ENCODE peak calls at places on chromosome 10, in nine cellular contexts. O, F, M, X, K, Y, G, Q and C are unnamed samples.

GRCh38 chr10:102616071-102616770 is 28.1 kb upstream of the TRIM8 start:
- DNase-seq in O (peak), F (no peak), M (no peak), X (no peak), K (no peak), Y (no peak), G (no peak), Q (peak), C (peak)

GRCh38 chr10:6141296-6142151 is 52.7 kb downstream of the RBM17 start:
- DNase-seq in O (peak), F (no peak), M (no peak), X (peak), K (no peak), Y (peak), G (peak), Q (no peak), C (no peak)

GRCh38 chr10:47137311-47137851 is 162.6 kb upstream of the GDF10 start:
- DNase-seq in O (peak), F (no peak), M (no peak), X (no peak), K (no peak), Y (no peak), G (no peak), Q (no peak), C (no peak)

GRCh38 chr10:101934911-101935310 is 91.3 kb upstream of the KCNIP2 start:
- DNase-seq in O (no peak), F (no peak), M (no peak), X (no peak), K (no peak), Y (no peak), G (no peak), Q (no peak), C (no peak)

GRCh38 chr10:119209736-119210355 is 2.5 kb downstream of the GRK5 start:
- DNase-seq in O (no peak), F (no peak), M (no peak), X (no peak), K (no peak), Y (no peak), G (no peak), Q (no peak), C (no peak)

GRCh38 chr10:2978111-2978510 is 89.2 kb upstream of the PFKP start:
- DNase-seq in O (peak), F (no peak), M (no peak), X (no peak), K (peak), Y (peak), G (peak), Q (peak), C (no peak)

GRCh38 chr10:78736926-78737618 is 331.7 kb upstream of the ZMIZ1 start:
- DNase-seq in O (no peak), F (peak), M (peak), X (peak), K (no peak), Y (no peak), G (no peak), Q (no peak), C (no peak)

GRCh38 chr10:27741173-27742091 is 4.2 kb downstream of the MKX start:
- DNase-seq in O (no peak), F (no peak), M (no peak), X (no peak), K (no peak), Y (no peak), G (peak), Q (no peak), C (no peak)

GRCh38 chr10:5518143-5518542 is 6.6 kb upstream of the CALML3 start:
- DNase-seq in O (no peak), F (peak), M (peak), X (peak), K (no peak), Y (no peak), G (no peak), Q (peak), C (no peak)

GRCh38 chr10:11756766-11757315 is 14.7 kb downstream of the ECHDC3 start:
- DNase-seq in O (no peak), F (no peak), M (peak), X (no peak), K (no peak), Y (no peak), G (no peak), Q (no peak), C (no peak)

GRCh38 chr10:91536101-91536500 is 96.8 kb downstream of the PPP1R3C start:
- DNase-seq in O (peak), F (no peak), M (no peak), X (no peak), K (no peak), Y (no peak), G (no peak), Q (no peak), C (no peak)

GRCh38 chr10:19952611-19953010 is 136.4 kb downstream of the PLXDC2 start:
- DNase-seq in O (no peak), F (no peak), M (no peak), X (no peak), K (no peak), Y (no peak), G (no peak), Q (no peak), C (no peak)

GRCh38 chr10:624605-625334 is 64.7 kb downstream of the DIP2C start:
- DNase-seq in O (peak), F (no peak), M (peak), X (no peak), K (peak), Y (no peak), G (peak), Q (no peak), C (peak)

GRCh38 chr10:72162978-72163377 is 52.8 kb upstream of the ANAPC16 start:
- DNase-seq in O (peak), F (no peak), M (no peak), X (no peak), K (no peak), Y (peak), G (no peak), Q (no peak), C (no peak)

GRCh38 chr10:2122431-2123124 is 385.3 kb upstream of the ADARB2 start:
- DNase-seq in O (no peak), F (no peak), M (no peak), X (no peak), K (no peak), Y (no peak), G (no peak), Q (no peak), C (no peak)

GRCh38 chr10:51800725-51801455 is 101.5 kb upstream of the CSTF2T start:
- DNase-seq in O (no peak), F (no peak), M (no peak), X (no peak), K (no peak), Y (no peak), G (no peak), Q (no peak), C (no peak)

GRCh38 chr10:75201793-75202307 is 8.7 kb upstream of the VDAC2 start:
- DNase-seq in O (no peak), F (no peak), M (peak), X (peak), K (no peak), Y (no peak), G (no peak), Q (peak), C (no peak)

GRCh38 chr10:109348324-109348723 is 575.0 kb downstream of the XPNPEP1 start:
- DNase-seq in O (peak), F (no peak), M (no peak), X (no peak), K (no peak), Y (no peak), G (no peak), Q (no peak), C (no peak)

GRCh38 chr10:117186832-117187615 is 10.3 kb upstream of the KCNK18 start:
- DNase-seq in O (peak), F (no peak), M (no peak), X (no peak), K (no peak), Y (no peak), G (no peak), Q (no peak), C (no peak)

GRCh38 chr10:4023997-4024396 is 239.0 kb upstream of the KLF6 start:
- DNase-seq in O (no peak), F (no peak), M (peak), X (no peak), K (no peak), Y (no peak), G (no peak), Q (no peak), C (no peak)

GRCh38 chr10:51789903-51790302 is 90.5 kb upstream of the CSTF2T start:
- DNase-seq in O (no peak), F (no peak), M (no peak), X (no peak), K (no peak), Y (no peak), G (no peak), Q (no peak), C (no peak)

GRCh38 chr10:25633542-25633941 is 300.5 kb upstream of the MYO3A start:
- DNase-seq in O (no peak), F (no peak), M (no peak), X (no peak), K (no peak), Y (no peak), G (no peak), Q (no peak), C (no peak)

GRCh38 chr10:3067045-3067858 is at the start of gene PFKP:
- DNase-seq in O (no peak), F (no peak), M (peak), X (no peak), K (no peak), Y (no peak), G (peak), Q (peak), C (no peak)

GRCh38 chr10:110353244-110354119 is 48.8 kb upstream of the SMNDC1 start:
- DNase-seq in O (peak), F (no peak), M (no peak), X (no peak), K (peak), Y (no peak), G (peak), Q (no peak), C (no peak)

GRCh38 chr10:11677480-11677879 is 64.7 kb upstream of the ECHDC3 start:
- DNase-seq in O (no peak), F (no peak), M (no peak), X (no peak), K (no peak), Y (no peak), G (no peak), Q (no peak), C (no peak)

GRCh38 chr10:7045891-7046599 is 364.8 kb downstream of the SFMBT2 start:
- DNase-seq in O (no peak), F (no peak), M (no peak), X (no peak), K (no peak), Y (peak), G (no peak), Q (peak), C (no peak)

GRCh38 chr10:98268694-98269386 is 846 bp upstream of the LOXL4 start:
- DNase-seq in O (no peak), F (no peak), M (peak), X (peak), K (no peak), Y (no peak), G (no peak), Q (no peak), C (peak)

GRCh38 chr10:21807162-21807561 is 196.4 kb downstream of the DNAJC1 start:
- DNase-seq in O (no peak), F (no peak), M (no peak), X (no peak), K (no peak), Y (no peak), G (peak), Q (no peak), C (no peak)

GRCh38 chr10:98106531-98106930 is 27.9 kb upstream of the R3HCC1L start:
- DNase-seq in O (no peak), F (no peak), M (no peak), X (no peak), K (no peak), Y (no peak), G (no peak), Q (no peak), C (no peak)

GRCh38 chr10:129968937-129969527 is 5.0 kb upstream of the EBF3 start:
- DNase-seq in O (peak), F (peak), M (no peak), X (peak), K (no peak), Y (no peak), G (peak), Q (peak), C (peak)

GRCh38 chr10:86162696-86163400 is 203.7 kb downstream of the GRID1 start:
- DNase-seq in O (no peak), F (no peak), M (peak), X (peak), K (no peak), Y (no peak), G (no peak), Q (no peak), C (no peak)

GRCh38 chr10:60901561-60902235 is 42.3 kb downstream of the RHOBTB1 start:
- DNase-seq in O (no peak), F (no peak), M (no peak), X (no peak), K (no peak), Y (no peak), G (no peak), Q (no peak), C (peak)

DNA sequence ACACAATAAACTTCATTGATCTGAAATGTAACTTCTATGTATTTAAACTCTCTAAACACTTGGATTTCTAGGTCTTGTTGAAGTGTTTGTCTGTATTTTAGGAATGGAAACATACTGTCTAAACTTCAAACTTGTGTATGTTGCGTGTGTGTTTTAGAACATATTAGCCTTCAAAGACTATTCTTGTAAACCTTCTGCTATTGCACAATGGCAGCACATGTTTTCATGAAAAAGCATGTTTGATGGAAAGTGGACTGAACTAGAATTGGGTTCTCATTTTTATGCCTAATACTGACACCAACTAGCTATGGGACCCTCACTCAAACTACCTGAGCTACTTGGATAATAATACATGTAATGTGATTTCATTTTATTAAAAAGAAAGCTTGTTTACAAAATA is 592.6 kb downstream of the IPMK start:
- DNase-seq in O (no peak), F (no peak), M (no peak), X (no peak), K (no peak), Y (no peak), G (no peak), Q (no peak), C (no peak)
- H3K4me3 ChIP-seq in O (no peak), F (no peak), M (no peak), X (no peak), K (no peak), Y (no peak), G (no peak), Q (no peak), C (no peak)

DNA sequence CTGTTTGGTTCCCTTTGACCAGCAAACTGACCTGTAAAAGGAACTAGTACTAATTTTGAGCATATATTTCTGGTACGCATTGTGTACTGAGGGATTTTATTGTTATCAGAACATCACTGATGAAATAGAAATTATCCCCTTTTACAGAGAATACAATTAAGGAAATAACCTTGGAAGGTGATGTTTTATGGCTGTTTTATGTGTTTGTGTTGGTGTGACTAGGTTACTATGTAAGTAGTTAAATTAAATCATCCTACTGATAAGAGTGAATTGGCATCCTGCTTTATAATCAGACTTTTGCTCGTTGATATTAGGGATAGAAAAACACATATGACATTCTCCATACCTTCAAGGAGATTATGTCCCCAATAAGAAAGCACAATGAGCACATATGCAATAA is 596.6 kb downstream of the SORCS3 start:
- DNase-seq in O (no peak), F (no peak), M (no peak), X (no peak), K (no peak), Y (no peak), G (no peak), Q (peak), C (no peak)
- H3K4me3 ChIP-seq in O (no peak), F (no peak), M (no peak), X (no peak), K (no peak), Y (no peak), G (no peak), Q (no peak), C (no peak)

GRCh38 chr10:113867904-113868303 is 13.4 kb downstream of the NHLRC2 start:
- DNase-seq in O (no peak), F (no peak), M (no peak), X (no peak), K (no peak), Y (no peak), G (no peak), Q (no peak), C (no peak)
- H3K4me3 ChIP-seq in O (no peak), F (no peak), M (no peak), X (no peak), K (no peak), Y (no peak), G (no peak), Q (no peak), C (no peak)

DNA sequence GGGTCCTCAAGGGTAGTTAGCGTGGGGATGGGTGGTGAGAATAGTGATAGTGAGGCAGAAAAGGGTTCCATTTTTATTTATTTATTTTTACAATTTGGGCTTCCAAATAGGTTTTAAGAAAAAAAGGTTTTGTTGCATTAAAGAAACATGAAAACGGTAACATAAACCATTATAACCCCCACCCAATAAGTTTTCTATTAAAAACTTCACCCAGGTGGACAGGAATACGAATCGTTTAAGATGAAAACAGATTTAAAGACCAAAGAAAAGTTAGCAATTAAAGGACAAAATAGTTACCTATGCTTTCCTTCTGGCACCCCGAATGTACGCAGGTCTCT is 78.7 kb downstream of the ZFAND4 start:
- DNase-seq in O (no peak), F (no peak), M (no peak), X (no peak), K (no peak), Y (no peak), G (no peak), Q (no peak), C (no peak)
- H3K4me3 ChIP-seq in O (peak), F (peak), M (peak), X (peak), K (peak), Y (peak), G (peak), Q (peak), C (peak)

GRCh38 chr10:9289811-9290210 is 1235.3 kb downstream of the GATA3 start:
- DNase-seq in O (no peak), F (no peak), M (no peak), X (no peak), K (no peak), Y (no peak), G (no peak), Q (no peak), C (no peak)

DNA sequence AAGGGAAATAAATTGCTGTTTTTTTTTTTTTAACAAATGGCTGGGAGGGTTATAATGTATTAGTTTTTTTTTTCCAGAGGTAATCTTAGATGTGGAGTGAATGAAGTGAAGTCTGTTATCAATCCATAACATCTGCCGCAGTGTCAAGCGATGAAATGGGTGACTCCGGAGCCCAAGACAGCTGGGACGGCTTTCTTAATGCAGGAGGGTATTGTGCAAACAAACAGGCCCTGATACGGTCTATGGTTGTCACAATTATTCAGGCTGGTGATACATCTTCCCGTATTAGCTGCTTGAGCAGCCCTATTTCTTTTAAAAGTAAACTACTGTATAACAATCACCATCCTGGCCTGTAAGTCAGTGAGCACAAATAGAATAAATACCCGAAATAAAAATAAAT is 1231.2 kb downstream of the GATA3 start:
- DNase-seq in O (no peak), F (no peak), M (no peak), X (no peak), K (no peak), Y (no peak), G (no peak), Q (no peak), C (no peak)
- H3K4me3 ChIP-seq in O (no peak), F (no peak), M (no peak), X (no peak), K (no peak), Y (no peak), G (no peak), Q (no peak), C (no peak)

DNA sequence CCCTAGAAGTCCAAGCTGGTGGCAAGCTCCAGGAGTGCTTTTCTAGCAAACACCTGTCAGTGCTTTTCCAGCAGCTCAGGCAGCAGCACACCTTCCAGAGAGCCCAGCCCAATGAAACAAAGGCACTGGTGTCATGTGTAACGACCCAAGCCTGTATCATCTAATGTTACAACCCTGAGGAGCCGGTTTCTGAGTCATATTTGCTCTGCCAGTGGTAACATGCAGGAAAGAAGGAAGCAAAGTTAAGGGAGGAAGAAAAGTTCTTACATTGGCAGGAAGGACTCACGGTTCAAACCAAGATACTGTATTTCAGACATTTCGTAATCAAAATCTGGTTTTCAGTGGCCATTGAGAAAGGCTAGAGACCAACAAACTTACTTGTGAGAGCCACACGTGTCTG is at the start of gene ANKRD22:
- DNase-seq in O (peak), F (no peak), M (peak), X (no peak), K (no peak), Y (no peak), G (no peak), Q (peak), C (peak)
- H3K4me3 ChIP-seq in O (no peak), F (no peak), M (no peak), X (peak), K (no peak), Y (no peak), G (no peak), Q (no peak), C (peak)

GRCh38 chr10:122379537-122379936 is 5.0 kb downstream of the PLEKHA1 start:
- DNase-seq in O (no peak), F (no peak), M (no peak), X (no peak), K (no peak), Y (no peak), G (no peak), Q (no peak), C (no peak)
- H3K4me3 ChIP-seq in O (no peak), F (no peak), M (no peak), X (no peak), K (no peak), Y (no peak), G (no peak), Q (no peak), C (no peak)